ENCODE peak calls at places on chromosomes 3 and 15, in five cellular contexts. B is hepatocyte, K is cardiac muscle cell, L is astrocyte, X is uterus. Z is an unnamed sample.

GRCh38 chr3:152069871-152070270 is 196.4 kb downstream of the SUCNR1 start:
- DNase-seq in L (peak; percentile 53), X (no peak), K (no peak), B (no peak), Z (no peak)

GRCh38 chr15:31024330-31024729 is 32.9 kb upstream of the MTMR10 start:
- DNase-seq in B (peak; percentile 64), X (no peak), L (peak; percentile 98), K (peak; percentile 97), Z (peak; percentile 93)

GRCh38 chr3:70916375-70917055 is 604.1 kb upstream of the MDFIC2 start:
- DNase-seq in X (no peak), K (no peak), L (no peak), B (peak; percentile 35), Z (no peak)

GRCh38 chr15:76057332-76058000 is 2.3 kb upstream of the TMEM266 start:
- DNase-seq in L (no peak), K (peak; percentile 57), X (no peak), B (peak; percentile 68), Z (peak; percentile 46)

GRCh38 chr3:134009345-134010000 is 20.3 kb downstream of the SLCO2A1 start:
- DNase-seq in X (no peak), K (peak; percentile 69), B (no peak), L (peak; percentile 88), Z (no peak)

GRCh38 chr3:171192176-171192854 is 165.8 kb upstream of the SLC2A2 start:
- DNase-seq in L (peak; percentile 99), K (peak; percentile 80), X (no peak), B (no peak), Z (no peak)

GRCh38 chr15:69595009-69595825 is 142.6 kb downstream of the RPLP1 start:
- DNase-seq in X (peak; percentile 32), L (peak; percentile 31), K (no peak), B (no peak), Z (no peak)

GRCh38 chr3:42731476-42732195 is 29.0 kb upstream of the HHATL start:
- DNase-seq in L (no peak), X (no peak), B (no peak), K (no peak), Z (no peak)

GRCh38 chr3:73552700-73553099 is 72.0 kb downstream of the PDZRN3 start:
- DNase-seq in K (peak; percentile 36), X (no peak), B (no peak), L (peak; percentile 56), Z (no peak)

GRCh38 chr3:10262027-10262426 is 13.8 kb downstream of the TATDN2 start:
- DNase-seq in K (no peak), L (no peak), X (no peak), B (no peak), Z (no peak)

GRCh38 chr3:51559266-51559907 is 20.9 kb downstream of the RAD54L2 start:
- DNase-seq in B (peak; percentile 30), K (peak; percentile 86), X (peak; percentile 26), L (peak; percentile 57), Z (no peak)

GRCh38 chr15:51754267-51754666 is 2.9 kb downstream of the TMOD2 start:
- DNase-seq in B (no peak), K (no peak), X (no peak), L (no peak), Z (no peak)

GRCh38 chr3:82055792-82056191 is 294.3 kb upstream of the GBE1 start:
- DNase-seq in L (peak; percentile 57), K (no peak), X (no peak), B (no peak), Z (no peak)

GRCh38 chr3:123618076-123618703 is 33.3 kb upstream of the HACD2 start:
- DNase-seq in X (no peak), B (no peak), L (no peak), K (no peak), Z (no peak)

GRCh38 chr3:128597900-128598299 is 52.7 kb downstream of the RPN1 start:
- DNase-seq in L (no peak), B (no peak), K (no peak), X (no peak), Z (no peak)

GRCh38 chr15:56491110-56491722 is 26.3 kb upstream of the MNS1 start:
- DNase-seq in L (peak; percentile 62), X (peak; percentile 63), K (peak; percentile 89), B (peak; percentile 86), Z (peak; percentile 67)

GRCh38 chr3:177579419-177579818 is 382.1 kb upstream of the TBL1XR1 start:
- DNase-seq in K (no peak), B (no peak), L (peak; percentile 39), X (no peak), Z (no peak)

GRCh38 chr3:156811092-156811862 is 14.9 kb upstream of the LEKR1 start:
- DNase-seq in L (peak; percentile 89), K (peak; percentile 46), B (no peak), X (no peak), Z (no peak)

GRCh38 chr3:72830452-72831217 is 17.6 kb downstream of the SHQ1 start:
- DNase-seq in B (no peak), L (peak; percentile 62), K (peak; percentile 29), X (no peak), Z (no peak)

GRCh38 chr15:29821416-29822099 is 710 bp downstream of the TJP1 start:
- DNase-seq in B (peak; percentile 92), L (peak; percentile 82), K (peak; percentile 74), X (peak; percentile 66), Z (peak; percentile 97)

GRCh38 chr15:69457304-69458280 is 5.0 kb downstream of the RPLP1 start:
- DNase-seq in K (no peak), L (no peak), B (no peak), X (no peak), Z (no peak)

GRCh38 chr15:52252781-52253180 is 42.8 kb downstream of the MYO5C start:
- DNase-seq in X (no peak), K (peak; percentile 88), L (peak; percentile 94), B (peak; percentile 57), Z (no peak)

GRCh38 chr15:93826798-93827197 is 404.6 kb upstream of the MCTP2 start:
- DNase-seq in K (no peak), B (no peak), X (no peak), L (no peak), Z (no peak)

GRCh38 chr3:120566243-120566980 is 29.7 kb upstream of the NDUFB4 start:
- DNase-seq in L (no peak), K (no peak), B (no peak), X (no peak), Z (no peak)

GRCh38 chr3:13854492-13854891 is 25.4 kb downstream of the WNT7A start:
- DNase-seq in K (no peak), B (no peak), L (no peak), X (no peak), Z (no peak)

GRCh38 chr3:184742676-184743135 is 30.8 kb upstream of the MAGEF1 start:
- DNase-seq in K (no peak), L (no peak), X (peak; percentile 5), B (peak; percentile 70), Z (no peak)

GRCh38 chr3:114405202-114405601 is 111.4 kb downstream of the TIGIT start:
- DNase-seq in B (no peak), L (no peak), K (no peak), X (no peak), Z (no peak)

DNA sequence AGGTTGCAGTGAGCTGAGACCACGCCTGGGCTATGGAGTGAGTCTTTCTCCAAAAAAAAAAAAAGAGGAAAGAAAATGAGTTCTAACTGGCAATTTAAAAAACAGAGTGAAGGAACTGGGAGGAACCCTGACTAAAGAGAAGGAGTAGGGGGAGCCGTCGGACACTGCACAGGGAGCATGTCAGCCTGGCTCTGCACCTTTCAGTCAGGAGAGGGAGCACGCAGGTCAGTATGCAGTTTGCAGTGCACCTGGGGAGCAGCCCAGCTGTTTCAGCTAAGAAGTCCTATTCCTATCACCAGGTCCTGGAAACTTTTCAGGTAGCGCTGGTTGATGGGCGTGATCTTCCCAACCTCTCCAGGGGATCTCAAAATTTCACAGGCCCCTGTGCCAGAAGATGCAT is 14.9 kb upstream of the ZXDC start:
- DNase-seq in L (no peak), B (peak; percentile 37), K (no peak), X (no peak), Z (peak; percentile 58)
- TF ChIP-seq CTCF in L (no peak), B (peak; percentile 16), K (no peak), X (no peak), Z (peak; percentile 64)

DNA sequence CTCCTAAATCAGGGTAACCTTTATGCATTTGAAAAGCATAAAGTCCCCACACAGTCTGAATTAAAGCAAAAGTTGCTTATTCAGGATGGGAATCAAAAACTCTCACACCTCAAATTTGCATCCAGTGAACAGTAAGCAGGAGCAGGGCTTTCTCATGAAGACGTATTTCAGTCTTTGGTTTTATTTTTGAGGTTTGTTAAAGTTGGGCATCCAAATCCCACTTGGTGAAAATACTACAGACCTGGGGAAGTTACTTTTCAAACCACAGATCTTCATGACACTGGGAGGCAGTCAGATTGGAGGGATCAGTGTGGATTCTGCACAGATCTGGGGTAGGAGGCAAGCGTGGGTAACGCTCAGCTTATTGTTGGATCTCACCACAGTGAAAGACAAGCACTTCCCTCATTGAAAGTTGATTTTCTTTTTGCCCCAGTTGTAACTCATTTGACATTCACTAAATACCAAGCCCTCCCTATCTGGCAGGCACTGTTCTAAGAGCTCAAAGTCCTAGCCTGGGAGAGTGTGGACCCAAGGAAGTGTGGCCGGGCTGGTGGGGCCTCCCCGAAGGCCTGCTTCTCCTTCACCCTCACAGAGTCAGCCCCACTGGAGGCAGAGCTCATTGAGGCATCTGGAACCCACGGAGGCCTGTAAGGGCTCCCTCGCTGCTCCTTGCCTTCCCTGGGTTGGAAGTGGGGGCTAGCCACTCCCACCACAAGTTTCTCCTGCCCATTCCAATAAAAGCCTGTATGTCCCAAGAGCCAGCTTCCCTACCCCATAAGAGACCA is 783 bp upstream of the ISG20 start:
- DNase-seq in K (no peak), B (peak; percentile 69), X (no peak), L (no peak), Z (peak; percentile 47)
- H3K4me1 ChIP-seq in K (no peaks in the 10 kb centered on the region), B (peaks cover 20% of the 10 kb centered on the region), X (no peaks in the 10 kb centered on the region), L (peaks cover 21% of the 10 kb centered on the region), Z (peaks cover 33% of the 10 kb centered on the region)

DNA sequence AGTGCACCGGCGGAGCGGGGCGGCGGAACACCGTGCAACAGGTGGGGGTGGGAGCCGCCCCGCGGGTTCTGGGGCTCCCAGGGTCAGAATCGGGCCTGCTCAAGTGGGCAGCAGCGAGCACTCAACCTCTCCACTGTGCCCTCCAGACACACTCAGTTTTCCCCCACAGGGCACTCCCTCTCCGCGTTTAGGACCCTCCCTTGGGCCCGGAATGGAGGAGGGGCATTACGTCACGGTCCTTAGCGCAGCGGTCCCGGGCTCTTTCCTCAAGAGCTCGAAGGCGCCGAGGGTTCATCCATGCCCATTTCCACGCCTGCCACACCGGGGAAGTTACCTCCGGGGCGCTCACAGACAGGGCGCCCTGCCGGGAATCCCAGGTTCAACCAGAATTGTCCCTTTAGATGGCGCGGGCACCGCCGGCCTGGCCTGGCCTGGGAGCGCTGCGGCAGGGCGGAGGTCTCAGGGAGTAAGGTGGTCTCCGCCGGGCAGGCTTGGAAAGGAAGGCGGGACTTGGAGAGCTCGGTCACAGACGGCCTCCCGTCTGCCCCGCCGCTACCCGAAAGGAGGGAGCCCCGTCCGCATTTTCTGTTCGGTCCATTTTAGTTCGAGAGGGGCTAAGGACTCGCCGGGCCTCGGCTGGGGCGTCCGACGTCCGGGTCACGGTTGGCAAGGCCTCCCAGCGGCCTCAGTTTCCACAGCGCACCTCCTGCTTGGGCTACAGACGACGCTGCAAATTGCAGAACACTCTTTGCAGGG is 5.1 kb downstream of the RNU6-1 start:
- DNase-seq in L (no peak), X (no peak), B (no peak), K (no peak), Z (no peak)
- H3K4me3 ChIP-seq in L (peak overlapping the region; percentile 10), X (peak overlapping the region; percentile 16), B (peak overlapping the region; percentile 0), K (peak overlapping the region; percentile 10), Z (peak overlapping the region; percentile 32)

DNA sequence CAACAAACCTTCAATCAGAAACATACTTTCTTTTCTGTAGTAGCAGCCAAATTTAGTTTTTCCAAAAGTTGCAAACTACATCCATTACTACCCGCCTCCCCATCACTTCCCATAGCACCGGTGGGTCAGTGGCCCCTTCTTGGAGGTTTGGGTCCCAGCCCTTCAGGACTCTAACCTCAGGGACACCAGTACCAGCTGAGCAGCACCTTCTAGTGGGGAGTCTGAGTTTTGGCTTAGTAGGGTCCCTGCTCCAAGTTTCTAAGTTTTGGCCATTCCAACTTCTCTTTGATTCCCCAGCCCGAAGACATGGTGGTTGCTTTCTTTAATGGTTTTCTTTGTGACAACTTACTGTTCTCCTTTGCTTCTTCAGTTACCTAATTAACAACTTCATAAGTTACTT is 160.6 kb downstream of the ECT2 start:
- DNase-seq in K (no peak), L (no peak), X (no peak), B (no peak), Z (no peak)
- TF ChIP-seq CTCF in K (no peak), L (no peak), X (no peak), B (no peak), Z (no peak)

Z was measured in Caco-2.